ENCODE peak calls at places on chromosomes 7 and 10, in five cellular contexts. X is fibroblast of mammary gland, F is glutamatergic neuron, P is left ventricle myocardium inferior, U is mesothelial cell of epicardium. I is an unnamed sample.

GRCh38 chr7:101411477-101411954 is 48.8 kb downstream of the COL26A1 start:
- DNase-seq in P (no peak), X (no peak), U (no peak), F (no peak), I (no peak)

GRCh38 chr7:158316466-158317031 is 271.1 kb downstream of the PTPRN2 start:
- DNase-seq in F (no peak), P (no peak), U (no peak), X (no peak), I (no peak)

GRCh38 chr10:1595726-1596125 is 141.6 kb downstream of the ADARB2 start:
- DNase-seq in P (no peak), U (no peak), F (no peak), X (no peak), I (no peak)

GRCh38 chr10:121683366-121683765 is 85.1 kb upstream of the FGFR2 start:
- DNase-seq in F (no peak), U (no peak), P (no peak), X (no peak), I (no peak)

GRCh38 chr10:32332299-32332750 is 14.6 kb downstream of the EPC1 start:
- DNase-seq in U (no peak), F (no peak), X (peak), P (no peak), I (no peak)

GRCh38 chr10:59373071-59373470 is 10.7 kb upstream of the FAM13C start:
- DNase-seq in X (no peak), U (no peak), P (no peak), F (no peak), I (no peak)

GRCh38 chr10:125554016-125554703 is 128.8 kb downstream of the TEX36 start:
- DNase-seq in P (no peak), U (no peak), X (no peak), F (no peak), I (no peak)

GRCh38 chr7:148318092-148318756 is 272.3 kb upstream of the C7orf33 start:
- DNase-seq in U (no peak), X (no peak), F (no peak), P (no peak), I (no peak)

GRCh38 chr10:112374724-112375541 is 1.0 kb downstream of the ACSL5 start:
- DNase-seq in F (no peak), X (no peak), P (no peak), U (no peak), I (no peak)

GRCh38 chr7:98591926-98592325 is 25.2 kb upstream of the NPTX2 start:
- DNase-seq in U (no peak), P (no peak), X (no peak), F (no peak), I (no peak)

GRCh38 chr7:13852281-13852968 is 137.0 kb downstream of the ETV1 start:
- DNase-seq in X (peak), P (no peak), F (no peak), U (no peak), I (no peak)

GRCh38 chr7:68610751-68611150 is 987.5 kb upstream of the AUTS2 start:
- DNase-seq in X (no peak), F (no peak), U (no peak), P (no peak), I (no peak)

GRCh38 chr10:58291538-58292174 is 22.7 kb downstream of the CISD1 start:
- DNase-seq in F (no peak), P (no peak), X (peak), U (no peak), I (no peak)

GRCh38 chr10:69769395-69769989 is 32.2 kb upstream of the COL13A1 start:
- DNase-seq in X (peak), U (no peak), P (no peak), F (no peak), I (no peak)

GRCh38 chr7:133207687-133208086 is 45.2 kb upstream of the EXOC4 start:
- DNase-seq in F (no peak), P (no peak), X (peak), U (no peak), I (no peak)

GRCh38 chr7:4621401-4621800 is 60.7 kb upstream of the FOXK1 start:
- DNase-seq in P (no peak), U (no peak), F (no peak), X (peak), I (no peak)

GRCh38 chr7:977326-978048 is 2.1 kb upstream of the COX19 start:
- DNase-seq in F (no peak), X (no peak), U (no peak), P (no peak), I (no peak)

GRCh38 chr7:111137296-111138195 is 46.6 kb downstream of the LRRN3 start:
- DNase-seq in F (no peak), U (no peak), X (peak), P (no peak), I (no peak)

GRCh38 chr10:72333111-72334012 is 21.4 kb downstream of the DNAJB12 start:
- DNase-seq in P (peak), X (no peak), F (no peak), U (no peak), I (no peak)

GRCh38 chr10:18681971-18682403 is 22.8 kb downstream of the ARL5B start:
- DNase-seq in U (no peak), P (no peak), F (no peak), X (peak), I (no peak)

GRCh38 chr10:31582365-31583052 is 263.5 kb downstream of the ZEB1 start:
- DNase-seq in U (no peak), X (no peak), F (no peak), P (no peak), I (no peak)

GRCh38 chr7:6934981-6935380 is 108.9 kb upstream of the CCZ1B start:
- DNase-seq in X (no peak), F (no peak), P (no peak), U (no peak), I (no peak)

GRCh38 chr7:16063691-16064090 is 357.6 kb downstream of the CRPPA start:
- DNase-seq in P (no peak), F (no peak), X (peak), U (no peak), I (no peak)

GRCh38 chr10:59857049-59857448 is 49.3 kb downstream of the CCDC6 start:
- DNase-seq in P (no peak), F (no peak), U (no peak), X (peak), I (no peak)

GRCh38 chr10:76902949-76903348 is 734.7 kb downstream of the KCNMA1 start:
- DNase-seq in P (peak), U (peak), F (peak), X (peak), I (no peak)
- TF ChIP-seq CTCF in P (peak), U (no peak), F (no peak), X (peak), I (peak)

DNA sequence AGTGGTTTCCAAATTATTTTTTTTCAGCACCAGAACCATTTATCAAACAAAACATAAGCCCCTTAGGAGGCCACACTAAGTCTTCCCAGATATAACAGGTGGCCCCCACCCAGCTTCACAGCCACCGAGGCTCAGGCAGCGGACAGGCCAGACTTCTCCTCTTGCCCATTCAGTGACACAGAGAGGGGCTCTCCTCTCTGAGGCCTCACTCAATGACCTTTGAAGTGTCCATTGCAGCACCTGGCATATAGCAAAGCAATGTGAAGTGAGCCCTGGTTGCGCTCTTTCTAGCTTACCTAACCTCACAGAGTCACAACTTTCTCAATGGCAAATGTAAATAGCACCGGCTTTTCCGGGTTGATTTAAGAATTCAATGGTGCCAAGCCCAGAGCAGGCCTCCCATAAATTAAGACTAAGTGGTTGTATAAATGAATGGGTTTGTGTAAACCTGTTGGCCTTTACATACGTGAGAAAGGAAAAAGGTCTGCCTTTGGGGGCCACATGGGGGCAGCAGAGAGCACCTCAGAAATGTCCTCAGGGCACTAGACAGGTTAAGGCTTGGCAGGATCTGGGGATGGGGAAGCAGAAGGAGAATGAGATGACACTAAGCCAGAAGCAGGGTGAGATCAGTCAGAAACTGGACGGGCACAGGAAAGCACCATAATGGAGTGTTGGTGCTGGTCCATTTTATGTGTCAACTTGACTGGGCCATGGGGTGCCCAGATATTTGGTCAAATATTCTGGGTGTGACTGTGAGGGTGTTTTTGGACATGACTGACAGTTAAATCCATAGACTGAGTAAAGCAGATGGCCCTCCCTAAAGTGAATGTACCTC is 59.1 kb downstream of the FRMPD2 start:
- DNase-seq in F (peak), P (no peak), X (peak), U (no peak), I (no peak)
- TF ChIP-seq CTCF in F (peak), P (peak), X (peak), U (peak), I (peak)

DNA sequence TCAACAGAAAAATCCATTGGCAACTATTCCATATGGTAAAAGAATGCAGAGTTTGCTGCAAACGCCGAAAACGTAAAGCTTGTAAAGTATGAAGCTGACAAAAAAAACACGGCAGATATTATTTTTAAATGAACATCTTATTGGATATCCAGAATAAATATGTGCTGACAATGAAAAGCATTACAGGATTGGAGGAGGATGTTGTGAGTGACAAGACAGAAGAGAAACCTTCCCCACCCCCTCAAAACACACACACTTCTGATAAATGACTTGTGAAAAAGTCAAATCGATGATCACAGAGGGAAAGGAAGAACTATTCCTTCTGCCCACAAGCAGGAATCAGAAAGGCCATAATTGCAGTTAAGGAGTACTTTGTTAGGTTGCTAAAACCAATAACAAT is 14.6 kb downstream of the FAM131B start:
- DNase-seq in F (no peak), U (no peak), P (no peak), X (no peak), I (no peak)
- TF ChIP-seq CTCF in F (no peak), U (no peak), P (no peak), X (no peak), I (no peak)

DNA sequence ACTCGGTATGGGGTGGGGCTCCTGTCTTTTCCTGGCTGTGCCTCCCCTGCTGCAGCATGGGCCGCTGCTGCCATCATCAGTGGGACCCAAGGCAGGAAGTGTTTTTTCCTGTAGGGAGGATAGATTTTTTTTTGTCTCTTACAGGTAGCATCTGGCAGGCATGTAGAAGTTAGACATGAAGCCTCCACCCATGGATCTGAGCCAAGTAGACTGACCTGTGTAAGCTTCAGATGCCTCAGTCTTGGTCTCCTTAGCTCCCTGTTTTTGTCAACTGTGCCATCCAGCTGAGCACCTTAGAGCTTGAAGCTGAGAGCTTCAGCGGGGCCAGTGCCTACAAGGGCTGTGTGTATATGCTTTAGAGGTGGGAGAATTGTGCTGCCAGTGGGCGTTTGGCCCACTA is 93.5 kb downstream of the AUTS2 start:
- DNase-seq in P (no peak), U (no peak), F (no peak), X (no peak), I (no peak)
- TF ChIP-seq CTCF in P (no peak), U (no peak), F (no peak), X (no peak), I (no peak)

GRCh38 chr7:45084336-45084735 is 4.4 kb downstream of the NACAD start:
- DNase-seq in X (no peak), U (no peak), F (no peak), P (no peak), I (no peak)

GRCh38 chr7:45082031-45082830 is 6.5 kb downstream of the NACAD start:
- DNase-seq in U (no peak), X (peak), P (no peak), F (no peak), I (no peak)

GRCh38 chr7:45080958-45081669 is 7.7 kb downstream of the NACAD start:
- DNase-seq in P (no peak), F (no peak), X (no peak), U (no peak), I (no peak)

GRCh38 chr7:45081670-45081974 is 7.1 kb downstream of the NACAD start:
- DNase-seq in X (no peak), P (no peak), U (no peak), F (no peak), I (no peak)

GRCh38 chr7:45082831-45083331 is 5.9 kb downstream of the NACAD start:
- DNase-seq in X (no peak), P (no peak), U (no peak), F (no peak), I (no peak)
- TF ChIP-seq CTCF in X (no peak), P (no peak), U (no peak), F (no peak), I (no peak)

DNA sequence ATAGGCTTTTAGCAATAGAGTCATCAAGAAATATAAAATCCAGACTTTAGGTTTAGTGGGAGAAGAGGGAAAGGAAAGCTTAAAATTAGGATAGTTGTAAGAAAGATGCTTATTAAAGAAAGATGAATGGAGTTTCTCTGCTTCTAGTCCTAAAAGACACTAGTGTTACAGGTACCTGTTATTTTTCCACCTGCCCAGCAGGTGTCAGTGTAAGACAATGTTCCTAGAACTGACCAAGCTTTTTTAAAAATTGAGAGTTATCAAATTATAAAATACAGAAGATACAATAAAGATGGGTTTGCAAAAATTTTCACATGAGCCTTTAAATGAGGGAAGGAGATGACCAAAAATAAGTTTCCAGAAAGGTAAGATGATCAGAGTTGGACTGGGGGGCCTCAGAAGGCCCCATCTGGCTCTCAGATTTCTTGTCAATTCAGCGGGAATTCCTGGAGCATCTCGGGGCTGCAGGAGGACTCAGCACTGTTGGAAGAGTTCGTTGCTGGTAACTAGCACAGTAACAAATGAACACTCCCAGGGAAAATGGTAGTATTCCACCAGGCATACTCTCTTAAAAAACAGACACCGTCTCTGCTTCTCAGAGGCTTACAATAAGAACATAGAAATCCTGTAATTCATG is 71.9 kb upstream of the PIK3CG start:
- DNase-seq in U (no peak), P (no peak), X (peak), F (no peak), I (no peak)
- TF ChIP-seq CTCF in U (peak), P (peak), X (peak), F (peak), I (peak)